ENCODE peak calls at places on chromosomes 2 and 18, in ten cellular contexts. J, G, O, I, R, T, N, A, C and D are unnamed samples.

GRCh38 chr2:23588106-23588505 is 203.1 kb downstream of the KLHL29 start:
- DNase-seq in J (no peak), G (no peak), O (no peak), I (no peak), R (no peak), T (no peak), N (no peak), A (no peak), C (no peak), D (no peak)

GRCh38 chr2:144943986-144944385 is 424.1 kb upstream of the ZEB2 start:
- DNase-seq in J (no peak), G (no peak), O (no peak), I (no peak), R (no peak), T (peak; percentile 59), N (no peak), A (no peak), C (peak; percentile 41), D (no peak)

GRCh38 chr2:66478311-66478710 is 43.4 kb downstream of the MEIS1 start:
- DNase-seq in J (no peak), G (no peak), O (no peak), I (no peak), R (no peak), T (no peak), N (no peak), A (no peak), C (no peak), D (no peak)

GRCh38 chr18:78975282-78975681 is 4.3 kb upstream of the SALL3 start:
- DNase-seq in J (no peak), G (no peak), O (no peak), I (no peak), R (no peak), T (no peak), N (no peak), A (no peak), C (no peak), D (no peak)

GRCh38 chr2:162301151-162301804 is 17.2 kb downstream of the IFIH1 start:
- DNase-seq in J (no peak), G (peak; percentile 44), O (peak; percentile 60), I (peak; percentile 66), R (peak; percentile 41), T (peak; percentile 71), N (no peak), A (peak; percentile 72), C (peak; percentile 60), D (no peak)

GRCh38 chr2:226330206-226330605 is 469.4 kb downstream of the IRS1 start:
- DNase-seq in J (no peak), G (no peak), O (no peak), I (no peak), R (no peak), T (no peak), N (no peak), A (no peak), C (no peak), D (no peak)

GRCh38 chr2:197515277-197515797 is 529 bp upstream of the MOB4 start:
- DNase-seq in J (peak; percentile 42), G (no peak), O (no peak), I (no peak), R (no peak), T (peak; percentile 30), N (no peak), A (peak; percentile 89), C (no peak), D (no peak)

GRCh38 chr2:217943379-217944321 is 59.1 kb downstream of the TNS1 start:
- DNase-seq in J (peak; percentile 65), G (peak; percentile 75), O (peak; percentile 79), I (peak; percentile 88), R (peak; percentile 87), T (peak; percentile 48), N (peak; percentile 79), A (no peak), C (peak; percentile 35), D (no peak)

GRCh38 chr18:56245856-56246575 is 392.4 kb downstream of the TXNL1 start:
- DNase-seq in J (no peak), G (no peak), O (no peak), I (no peak), R (no peak), T (peak; percentile 57), N (no peak), A (no peak), C (peak; percentile 5), D (no peak)

GRCh38 chr2:134677866-134678774 is 40.7 kb downstream of the TMEM163 start:
- DNase-seq in J (no peak), G (no peak), O (peak; percentile 86), I (peak; percentile 26), R (peak; percentile 23), T (no peak), N (no peak), A (no peak), C (no peak), D (peak; percentile 44)

GRCh38 chr18:35451032-35451431 is 46.7 kb downstream of the INO80C start:
- DNase-seq in J (no peak), G (no peak), O (no peak), I (no peak), R (no peak), T (no peak), N (no peak), A (no peak), C (no peak), D (no peak)

GRCh38 chr2:239589270-239589825 is 188.5 kb upstream of the HDAC4 start:
- DNase-seq in J (no peak), G (no peak), O (no peak), I (no peak), R (no peak), T (no peak), N (no peak), A (no peak), C (no peak), D (no peak)

GRCh38 chr2:121907905-121908304 is 152.5 kb downstream of the TSN start:
- DNase-seq in J (no peak), G (no peak), O (no peak), I (no peak), R (no peak), T (no peak), N (no peak), A (no peak), C (no peak), D (no peak)

GRCh38 chr2:226483143-226483542 is 316.5 kb downstream of the IRS1 start:
- DNase-seq in J (no peak), G (no peak), O (no peak), I (peak; percentile 42), R (no peak), T (peak; percentile 29), N (no peak), A (no peak), C (peak; percentile 18), D (no peak)

GRCh38 chr2:174888646-174889271 is 116.4 kb downstream of the CHN1 start:
- DNase-seq in J (no peak), G (no peak), O (no peak), I (peak; percentile 37), R (no peak), T (peak; percentile 19), N (no peak), A (no peak), C (no peak), D (no peak)
- TF ChIP-seq CTCF in J (no peak), G (no peak), O (no peak), I (peak; percentile 24), R (no peak), T (peak; percentile 5), N (no peak), A (no peak), C (no peak), D (peak; percentile 29)

DNA sequence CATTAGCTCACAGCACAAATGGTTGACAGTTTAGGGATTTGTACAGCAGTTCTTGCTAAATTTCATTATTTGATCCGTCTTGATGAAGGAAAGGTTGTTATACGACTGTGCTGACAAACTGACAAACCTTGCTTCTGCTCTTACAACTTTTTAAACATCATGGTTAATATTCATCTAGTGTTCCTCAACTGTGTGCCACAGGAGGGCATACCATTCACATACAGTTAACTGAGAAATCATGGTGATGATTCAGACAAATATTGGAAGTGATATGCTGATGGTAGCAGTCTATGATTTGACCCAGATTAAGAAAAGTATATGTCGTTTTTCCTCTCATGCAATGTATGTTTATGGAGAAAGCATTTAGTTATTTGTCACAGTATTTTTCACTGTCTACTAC is 129.8 kb upstream of the FSIP2 start:
- DNase-seq in J (no peak), G (no peak), O (no peak), I (no peak), R (no peak), T (peak; percentile 27), N (no peak), A (peak; percentile 0), C (peak; percentile 31), D (no peak)
- TF ChIP-seq CTCF in J (no peak), G (no peak), O (peak; percentile 34), I (no peak), R (no peak), T (peak; percentile 32), N (no peak), A (peak; percentile 25), C (peak; percentile 30), D (peak; percentile 32)

GRCh38 chr2:27582695-27583389 is at the start of gene ZNF512:
- DNase-seq in J (peak; percentile 85), G (peak; percentile 88), O (peak; percentile 88), I (peak; percentile 99), R (peak; percentile 96), T (peak; percentile 93), N (peak; percentile 86), A (peak; percentile 98), C (peak; percentile 96), D (peak; percentile 94)
- TF ChIP-seq CTCF in J (no peak), G (no peak), O (peak; percentile 2), I (no peak), R (no peak), T (no peak), N (no peak), A (peak; percentile 41), C (no peak), D (peak; percentile 9)

GRCh38 chr2:60520917-60521539 is 32.4 kb downstream of the BCL11A start:
- DNase-seq in J (no peak), G (no peak), O (no peak), I (peak; percentile 55), R (no peak), T (no peak), N (no peak), A (no peak), C (no peak), D (peak; percentile 69)

GRCh38 chr2:60526623-60527022 is 26.8 kb downstream of the BCL11A start:
- DNase-seq in J (no peak), G (no peak), O (no peak), I (no peak), R (no peak), T (no peak), N (no peak), A (no peak), C (no peak), D (no peak)

GRCh38 chr2:60525859-60526258 is 27.6 kb downstream of the BCL11A start:
- DNase-seq in J (no peak), G (no peak), O (no peak), I (no peak), R (no peak), T (no peak), N (no peak), A (no peak), C (no peak), D (no peak)

GRCh38 chr2:60522462-60522861 is 31.0 kb downstream of the BCL11A start:
- DNase-seq in J (no peak), G (no peak), O (no peak), I (no peak), R (no peak), T (no peak), N (no peak), A (no peak), C (no peak), D (no peak)

DNA sequence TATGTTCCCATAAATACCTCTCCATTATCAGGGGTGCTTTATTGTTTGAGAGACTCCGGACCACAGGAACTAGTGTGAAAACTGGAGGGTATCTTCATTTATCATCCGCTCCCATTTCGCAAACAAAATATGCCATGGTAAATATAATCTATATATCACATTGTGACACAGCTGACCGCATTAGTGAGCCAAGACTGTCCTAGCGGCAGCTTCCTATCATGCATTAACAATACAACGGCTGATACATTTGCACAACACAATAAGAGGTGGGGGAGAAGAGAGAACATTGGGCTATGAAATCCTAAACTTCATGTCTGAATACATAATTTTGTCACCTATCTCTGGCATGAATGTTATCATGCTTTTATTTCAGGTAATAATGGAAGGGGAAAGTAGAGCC is 29.5 kb downstream of the BCL11A start:
- DNase-seq in J (no peak), G (no peak), O (no peak), I (no peak), R (no peak), T (no peak), N (no peak), A (no peak), C (no peak), D (no peak)
- TF ChIP-seq CTCF in J (no peak), G (no peak), O (no peak), I (no peak), R (no peak), T (no peak), N (no peak), A (no peak), C (no peak), D (no peak)